ENCODE peak calls at places on chromosomes 2 and 18, in seven cellular contexts. J is IMR-90, X is tibial nerve, R is right lobe of liver, V is breast epithelium, L is testis, G is transverse colon. Y is an unnamed sample.

GRCh38 chr2:215293879-215294278 is 18.0 kb upstream of the ATIC start:
- DNase-seq in X (no peak), J (no peak), R (no peak), V (no peak), G (no peak), L (no peak), Y (no peak)

GRCh38 chr2:80073134-80073561 is 231.4 kb downstream of the LRRTM1 start:
- DNase-seq in V (no peak), G (peak; percentile 27), R (no peak), X (peak; percentile 23), J (peak; percentile 73), L (peak; percentile 49), Y (no peak)

GRCh38 chr2:71601136-71602114 is 148.1 kb downstream of the DYSF start:
- DNase-seq in G (no peak), J (no peak), X (no peak), R (peak; percentile 17), L (no peak), V (no peak), Y (no peak)

GRCh38 chr2:39437522-39438296 is 624 bp upstream of the MAP4K3 start:
- DNase-seq in J (peak; percentile 31), G (peak; percentile 78), V (no peak), R (peak; percentile 78), X (peak; percentile 25), L (peak; percentile 54), Y (no peak)

GRCh38 chr2:162126145-162126926 is 25.7 kb downstream of the GCG start:
- DNase-seq in X (no peak), R (no peak), G (no peak), V (no peak), L (no peak), J (peak; percentile 34), Y (no peak)

GRCh38 chr2:45888167-45888566 is 236.7 kb downstream of the PRKCE start:
- DNase-seq in J (peak; percentile 66), R (no peak), X (no peak), V (no peak), L (no peak), G (no peak), Y (no peak)

GRCh38 chr2:199019898-199020507 is 437.7 kb downstream of the SATB2 start:
- DNase-seq in R (no peak), X (peak; percentile 5), J (peak; percentile 59), L (peak; percentile 34), V (no peak), G (no peak), Y (no peak)

GRCh38 chr2:239118675-239119211 is 270.9 kb downstream of the TWIST2 start:
- DNase-seq in G (no peak), V (no peak), X (no peak), J (no peak), L (no peak), R (no peak), Y (no peak)

GRCh38 chr2:38716185-38716584 is 35.0 kb downstream of the SRSF7 start:
- DNase-seq in X (no peak), L (no peak), G (no peak), V (no peak), R (no peak), J (peak; percentile 91), Y (no peak)

GRCh38 chr2:88452980-88453582 is 588 bp upstream of the FOXI3 start:
- DNase-seq in V (no peak), L (no peak), J (no peak), R (no peak), G (no peak), X (no peak), Y (no peak)

GRCh38 chr2:30862054-30862651 is 54.9 kb upstream of the CAPN13 start:
- DNase-seq in J (peak; percentile 73), G (peak; percentile 49), X (peak; percentile 59), R (no peak), L (peak; percentile 88), V (no peak), Y (no peak)

GRCh38 chr2:218371987-218372358 is 10.1 kb upstream of the SLC11A1 start:
- DNase-seq in R (peak; percentile 8), X (no peak), J (no peak), G (no peak), L (no peak), V (no peak), Y (no peak)

GRCh38 chr2:218368150-218368528 is 11.5 kb downstream of the CATIP start:
- DNase-seq in G (no peak), R (peak; percentile 58), X (no peak), L (no peak), J (no peak), V (no peak), Y (no peak)

GRCh38 chr2:218368621-218369153 is 12.0 kb downstream of the CATIP start:
- DNase-seq in X (no peak), G (peak; percentile 47), V (no peak), L (peak; percentile 61), J (no peak), R (peak; percentile 55), Y (no peak)

GRCh38 chr2:218369374-218369773 is 12.7 kb upstream of the SLC11A1 start:
- DNase-seq in G (no peak), X (no peak), L (no peak), V (no peak), R (peak; percentile 39), J (no peak), Y (no peak)

GRCh38 chr2:218370410-218371063 is 11.5 kb upstream of the SLC11A1 start:
- DNase-seq in G (peak; percentile 46), X (peak; percentile 64), L (peak; percentile 47), J (peak; percentile 73), V (no peak), R (peak; percentile 65), Y (no peak)
- H3K4me3 ChIP-seq in G (no peak overlapping the region), X (no peak overlapping the region), L (no peak overlapping the region), J (no peak overlapping the region), V (no peak overlapping the region), R (no peak overlapping the region), Y (no peak overlapping the region)

GRCh38 chr2:24961903-24962302 is 9.9 kb downstream of the DNAJC27 start:
- DNase-seq in G (no peak), V (no peak), J (no peak), R (no peak), X (no peak), L (no peak), Y (no peak)
- H3K36me3 ChIP-seq in G (peaks cover 50% of the 10 kb centered on the region), V (no peaks in the 10 kb centered on the region), J (peaks cover 14% of the 10 kb centered on the region), R (no peaks in the 10 kb centered on the region), X (peaks cover 8% of the 10 kb centered on the region), L (no peaks in the 10 kb centered on the region), Y (peaks cover 82% of the 10 kb centered on the region)

GRCh38 chr18:21456428-21457178 is 143.9 kb downstream of the ESCO1 start:
- DNase-seq in X (no peak), J (no peak), G (no peak), R (no peak), L (no peak), V (no peak), Y (no peak)

GRCh38 chr18:21458322-21458721 is 142.2 kb downstream of the ESCO1 start:
- DNase-seq in L (no peak), X (no peak), J (no peak), R (peak; percentile 57), G (no peak), V (no peak), Y (no peak)

GRCh38 chr18:21458788-21459187 is 141.7 kb downstream of the ESCO1 start:
- DNase-seq in X (no peak), V (no peak), J (no peak), L (no peak), R (no peak), G (no peak), Y (no peak)

GRCh38 chr18:21457179-21457535 is 143.3 kb downstream of the ESCO1 start:
- DNase-seq in X (no peak), G (no peak), L (no peak), R (no peak), V (no peak), J (peak; percentile 9), Y (no peak)

GRCh38 chr18:21459706-21460286 is 140.7 kb downstream of the ESCO1 start:
- DNase-seq in R (no peak), J (no peak), L (no peak), G (no peak), V (no peak), X (no peak), Y (no peak)
- TF ChIP-seq POLR2A in R (no peak), J (no peak), L (no peak), G (no peak), V (no peak), X (no peak), Y (no peak)

DNA sequence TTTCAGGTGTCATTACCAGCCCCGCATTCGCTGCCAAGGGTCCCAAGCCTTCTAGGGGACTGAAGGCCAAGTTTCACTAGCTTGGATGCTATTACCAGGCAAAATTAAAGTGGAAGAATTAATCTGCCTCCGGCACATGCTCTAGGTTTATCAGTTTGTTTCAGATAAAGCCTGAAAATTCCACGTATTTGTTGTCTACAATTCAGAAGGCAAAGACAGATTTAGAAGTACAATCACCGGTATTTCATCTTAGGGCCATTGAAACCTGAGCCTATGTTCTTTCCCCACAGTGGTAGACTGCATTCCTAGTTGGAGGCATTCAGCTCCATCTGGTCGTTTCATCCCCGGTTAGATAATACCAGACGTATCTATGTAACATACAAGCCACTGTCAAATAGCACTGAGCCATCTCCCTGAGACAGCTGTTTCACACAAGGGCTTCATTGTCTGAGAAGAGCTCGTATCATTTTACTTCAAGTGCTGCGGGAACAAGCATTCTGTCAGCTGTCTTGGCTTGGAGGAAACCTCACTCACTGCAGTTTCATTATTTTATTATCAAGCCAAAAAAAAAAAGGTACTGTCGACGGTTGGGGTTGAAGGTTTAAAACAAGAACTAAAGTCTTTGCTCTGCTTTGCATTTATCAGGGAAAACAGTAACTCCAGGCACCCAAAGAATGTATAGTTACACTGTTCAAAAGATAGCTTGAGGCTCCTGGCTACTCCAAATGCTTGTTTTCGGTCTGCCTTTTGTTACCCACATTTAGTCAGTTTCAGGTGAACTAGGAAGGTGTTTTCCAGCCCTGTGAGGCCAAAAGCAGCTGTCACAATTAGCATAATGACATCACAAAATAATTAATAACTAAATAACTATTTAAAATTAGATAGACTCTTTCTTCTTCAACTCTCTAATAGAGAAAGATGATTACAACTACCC is 76.7 kb downstream of the TGIF1 start:
- DNase-seq in X (peak; percentile 16), V (no peak), L (peak; percentile 71), G (no peak), J (peak; percentile 85), R (no peak), Y (no peak)
- H3K4me3 ChIP-seq in X (no peak overlapping the region), V (no peak overlapping the region), L (no peak overlapping the region), G (no peak overlapping the region), J (no peak overlapping the region), R (no peak overlapping the region), Y (no peak overlapping the region)

GRCh38 chr2:222623756-222624309 is 32.1 kb downstream of the FARSB start:
- DNase-seq in J (no peak), G (no peak), V (no peak), X (no peak), L (no peak), R (no peak), Y (no peak)
- H3K36me3 ChIP-seq in J (peaks cover 16% of the 10 kb centered on the region), G (peaks cover 11% of the 10 kb centered on the region), V (peaks cover 10% of the 10 kb centered on the region), X (peaks cover 12% of the 10 kb centered on the region), L (no peaks in the 10 kb centered on the region), R (peaks cover 44% of the 10 kb centered on the region), Y (peaks cover 72% of the 10 kb centered on the region)